ENCODE peak calls at places on chromosomes 5 and 9, in six cellular contexts. P, K, D, Z, X and F are unnamed samples.

GRCh38 chr5:175686826-175687225 is 29.0 kb downstream of the HRH2 start:
- DNase-seq in K (no peak), X (no peak), Z (no peak), D (no peak), P (no peak), F (no peak)

GRCh38 chr5:126188804-126189203 is 234.4 kb upstream of the GRAMD2B start:
- DNase-seq in X (no peak), K (no peak), P (no peak), D (no peak), Z (no peak), F (no peak)

GRCh38 chr9:136644343-136644592 is 18.4 kb upstream of the EGFL7 start:
- DNase-seq in Z (peak), X (no peak), P (peak), D (peak), K (no peak), F (peak)

GRCh38 chr5:100634937-100635336 is 99.8 kb downstream of the FAM174A start:
- DNase-seq in D (no peak), P (no peak), Z (no peak), K (no peak), X (no peak), F (peak)

GRCh38 chr5:76670508-76670907 is 45.4 kb upstream of the F2R start:
- DNase-seq in X (no peak), P (no peak), Z (no peak), K (no peak), D (no peak), F (no peak)

GRCh38 chr9:114125614-114126013 is 26.5 kb upstream of the KIF12 start:
- DNase-seq in Z (no peak), D (no peak), P (no peak), X (no peak), K (no peak), F (no peak)

GRCh38 chr9:9912459-9912858 is 700.3 kb downstream of the PTPRD start:
- DNase-seq in K (peak), P (no peak), Z (no peak), D (peak), X (peak), F (no peak)

GRCh38 chr9:4005896-4006295 is 294.0 kb downstream of the GLIS3 start:
- DNase-seq in P (no peak), D (no peak), K (no peak), Z (no peak), X (no peak), F (no peak)

GRCh38 chr9:16367605-16368424 is 502.7 kb downstream of the BNC2 start:
- DNase-seq in D (no peak), P (no peak), Z (no peak), X (no peak), K (no peak), F (no peak)

GRCh38 chr5:170755679-170756456 is 27.7 kb upstream of the GABRP start:
- DNase-seq in P (peak), D (peak), K (no peak), Z (peak), X (peak), F (no peak)

GRCh38 chr5:153513171-153513570 is 22.7 kb downstream of the GRIA1 start:
- DNase-seq in Z (peak), P (no peak), X (peak), D (no peak), K (peak), F (peak)

GRCh38 chr9:70352802-70353201 is 61.7 kb downstream of the KLF9 start:
- DNase-seq in Z (peak), D (no peak), X (peak), P (no peak), K (no peak), F (peak)

GRCh38 chr5:2399804-2400203 is 351.7 kb downstream of the IRX2 start:
- DNase-seq in X (no peak), D (no peak), K (no peak), P (no peak), Z (no peak), F (no peak)

GRCh38 chr9:34457266-34458012 is 931 bp downstream of the FAM219A start:
- DNase-seq in Z (peak), D (peak), P (peak), X (peak), K (peak), F (peak)

GRCh38 chr9:9913276-9913832 is 699.4 kb downstream of the PTPRD start:
- DNase-seq in X (no peak), Z (no peak), K (no peak), P (no peak), D (no peak), F (no peak)

GRCh38 chr5:119291877-119292276 is 63.9 kb upstream of the TNFAIP8 start:
- DNase-seq in X (no peak), Z (no peak), D (no peak), P (no peak), K (no peak), F (no peak)

GRCh38 chr9:5529683-5530221 is 19.4 kb downstream of the PDCD1LG2 start:
- DNase-seq in Z (no peak), X (no peak), D (no peak), K (no peak), P (no peak), F (no peak)

GRCh38 chr9:97502984-97503861 is 1.8 kb downstream of the TMOD1 start:
- DNase-seq in P (no peak), D (no peak), Z (no peak), X (no peak), K (no peak), F (no peak)

GRCh38 chr5:31887556-31887955 is 248.6 kb downstream of the PDZD2 start:
- DNase-seq in D (no peak), P (no peak), X (no peak), K (no peak), Z (no peak), F (no peak)